ENCODE peak calls at places on chromosomes 1 and 21, in ten cellular contexts. One of them, this sample, is unnamed.
A peak's percentile ranks its signal among the peaks of the same experiment; 100 is the strongest.

GRCh38 chr1:13855554-13855953 is 155.6 kb downstream of the PRDM2 start:
- DNase-seq in DMS79 treated with DMSO at 0.1 percent for 48 hours: no peak
- DNase-seq in cardiac muscle cell: no peak
- DNase-seq in left colon: no peak
- DNase-seq in stimulated activated CD8-positive, alpha-beta memory T cell treated with anti-CD3 and anti-CD28 coated beads, Interleukin-4, amount 100 ng/mL, for 24 hours: no peak
- DNase-seq in stimulated activated CD4-positive, alpha-beta T cell treated with anti-CD3 and anti-CD28 coated beads, Interleukin-4, amount 100 ng/mL, for 1 hour: no peak
- DNase-seq in astrocyte: no peak
- DNase-seq in NCI-H2081 treated with DMSO at 0.1 percent for 48 hours: no peak
- DNase-seq in AG10803: no peak
- DNase-seq in NCI-H2029: no peak
- DNase-seq in this sample: no peak

GRCh38 chr1:224175615-224176014 is 7.4 kb upstream of the DEGS1 start:
- DNase-seq in stimulated activated CD4-positive, alpha-beta T cell treated with anti-CD3 and anti-CD28 coated beads, Interleukin-4, amount 100 ng/mL, for 1 hour: no peak
- DNase-seq in NCI-H2029: peak; percentile 38
- DNase-seq in cardiac muscle cell: peak; percentile 17
- DNase-seq in astrocyte: no peak
- DNase-seq in stimulated activated CD8-positive, alpha-beta memory T cell treated with anti-CD3 and anti-CD28 coated beads, Interleukin-4, amount 100 ng/mL, for 24 hours: no peak
- DNase-seq in NCI-H2081 treated with DMSO at 0.1 percent for 48 hours: no peak
- DNase-seq in DMS79 treated with DMSO at 0.1 percent for 48 hours: no peak
- DNase-seq in left colon: peak; percentile 47
- DNase-seq in AG10803: peak; percentile 12
- DNase-seq in this sample: peak; percentile 38

GRCh38 chr1:210373878-210374599 is 45.3 kb downstream of the HHAT start:
- DNase-seq in left colon: peak; percentile 42
- DNase-seq in NCI-H2029: peak; percentile 30
- DNase-seq in NCI-H2081 treated with DMSO at 0.1 percent for 48 hours: peak; percentile 45
- DNase-seq in AG10803: peak; percentile 86
- DNase-seq in stimulated activated CD8-positive, alpha-beta memory T cell treated with anti-CD3 and anti-CD28 coated beads, Interleukin-4, amount 100 ng/mL, for 24 hours: peak; percentile 36
- DNase-seq in cardiac muscle cell: peak; percentile 66
- DNase-seq in DMS79 treated with DMSO at 0.1 percent for 48 hours: no peak
- DNase-seq in astrocyte: peak; percentile 99
- DNase-seq in stimulated activated CD4-positive, alpha-beta T cell treated with anti-CD3 and anti-CD28 coated beads, Interleukin-4, amount 100 ng/mL, for 1 hour: peak; percentile 58
- DNase-seq in this sample: peak; percentile 34

GRCh38 chr1:225879521-225880209 is 2.5 kb downstream of the TMEM63A start:
- DNase-seq in left colon: peak; percentile 81
- DNase-seq in NCI-H2029: peak; percentile 33
- DNase-seq in astrocyte: no peak
- DNase-seq in NCI-H2081 treated with DMSO at 0.1 percent for 48 hours: no peak
- DNase-seq in stimulated activated CD8-positive, alpha-beta memory T cell treated with anti-CD3 and anti-CD28 coated beads, Interleukin-4, amount 100 ng/mL, for 24 hours: no peak
- DNase-seq in stimulated activated CD4-positive, alpha-beta T cell treated with anti-CD3 and anti-CD28 coated beads, Interleukin-4, amount 100 ng/mL, for 1 hour: no peak
- DNase-seq in AG10803: no peak
- DNase-seq in cardiac muscle cell: no peak
- DNase-seq in DMS79 treated with DMSO at 0.1 percent for 48 hours: no peak
- DNase-seq in this sample: peak; percentile 46

GRCh38 chr1:234899041-234899787 is 229.4 kb downstream of the TOMM20 start:
- DNase-seq in NCI-H2081 treated with DMSO at 0.1 percent for 48 hours: peak; percentile 13
- DNase-seq in cardiac muscle cell: no peak
- DNase-seq in AG10803: peak; percentile 60
- DNase-seq in NCI-H2029: peak; percentile 86
- DNase-seq in DMS79 treated with DMSO at 0.1 percent for 48 hours: peak; percentile 65
- DNase-seq in astrocyte: peak; percentile 53
- DNase-seq in stimulated activated CD4-positive, alpha-beta T cell treated with anti-CD3 and anti-CD28 coated beads, Interleukin-4, amount 100 ng/mL, for 1 hour: no peak
- DNase-seq in stimulated activated CD8-positive, alpha-beta memory T cell treated with anti-CD3 and anti-CD28 coated beads, Interleukin-4, amount 100 ng/mL, for 24 hours: no peak
- DNase-seq in left colon: no peak
- DNase-seq in this sample: no peak

GRCh38 chr21:17903029-17903806 is 84.1 kb upstream of the C21orf91 start:
- DNase-seq in stimulated activated CD4-positive, alpha-beta T cell treated with anti-CD3 and anti-CD28 coated beads, Interleukin-4, amount 100 ng/mL, for 1 hour: no peak
- DNase-seq in astrocyte: peak; percentile 12
- DNase-seq in stimulated activated CD8-positive, alpha-beta memory T cell treated with anti-CD3 and anti-CD28 coated beads, Interleukin-4, amount 100 ng/mL, for 24 hours: no peak
- DNase-seq in AG10803: peak; percentile 45
- DNase-seq in cardiac muscle cell: peak; percentile 17
- DNase-seq in NCI-H2081 treated with DMSO at 0.1 percent for 48 hours: no peak
- DNase-seq in DMS79 treated with DMSO at 0.1 percent for 48 hours: peak; percentile 60
- DNase-seq in NCI-H2029: peak; percentile 10
- DNase-seq in left colon: no peak
- DNase-seq in this sample: no peak

GRCh38 chr1:225449261-225449660 is 21.4 kb upstream of the LBR start:
- DNase-seq in AG10803: no peak
- DNase-seq in NCI-H2029: no peak
- DNase-seq in cardiac muscle cell: no peak
- DNase-seq in stimulated activated CD4-positive, alpha-beta T cell treated with anti-CD3 and anti-CD28 coated beads, Interleukin-4, amount 100 ng/mL, for 1 hour: no peak
- DNase-seq in DMS79 treated with DMSO at 0.1 percent for 48 hours: no peak
- DNase-seq in stimulated activated CD8-positive, alpha-beta memory T cell treated with anti-CD3 and anti-CD28 coated beads, Interleukin-4, amount 100 ng/mL, for 24 hours: no peak
- DNase-seq in left colon: peak; percentile 88
- DNase-seq in astrocyte: no peak
- DNase-seq in NCI-H2081 treated with DMSO at 0.1 percent for 48 hours: no peak
- DNase-seq in this sample: no peak

GRCh38 chr1:200893411-200893901 is 1.2 kb upstream of the INAVA start:
- DNase-seq in stimulated activated CD4-positive, alpha-beta T cell treated with anti-CD3 and anti-CD28 coated beads, Interleukin-4, amount 100 ng/mL, for 1 hour: no peak
- DNase-seq in cardiac muscle cell: no peak
- DNase-seq in stimulated activated CD8-positive, alpha-beta memory T cell treated with anti-CD3 and anti-CD28 coated beads, Interleukin-4, amount 100 ng/mL, for 24 hours: no peak
- DNase-seq in NCI-H2029: no peak
- DNase-seq in AG10803: no peak
- DNase-seq in DMS79 treated with DMSO at 0.1 percent for 48 hours: no peak
- DNase-seq in left colon: peak; percentile 62
- DNase-seq in astrocyte: no peak
- DNase-seq in NCI-H2081 treated with DMSO at 0.1 percent for 48 hours: no peak
- DNase-seq in this sample: no peak

GRCh38 chr1:67250051-67250653 is 57.5 kb upstream of the IL12RB2 start:
- DNase-seq in stimulated activated CD8-positive, alpha-beta memory T cell treated with anti-CD3 and anti-CD28 coated beads, Interleukin-4, amount 100 ng/mL, for 24 hours: no peak
- DNase-seq in NCI-H2029: no peak
- DNase-seq in DMS79 treated with DMSO at 0.1 percent for 48 hours: no peak
- DNase-seq in NCI-H2081 treated with DMSO at 0.1 percent for 48 hours: no peak
- DNase-seq in cardiac muscle cell: no peak
- DNase-seq in AG10803: no peak
- DNase-seq in left colon: no peak
- DNase-seq in astrocyte: no peak
- DNase-seq in stimulated activated CD4-positive, alpha-beta T cell treated with anti-CD3 and anti-CD28 coated beads, Interleukin-4, amount 100 ng/mL, for 1 hour: no peak
- DNase-seq in this sample: no peak

GRCh38 chr1:216502528-216503162 is 79.4 kb upstream of the USH2A start:
- DNase-seq in NCI-H2029: no peak
- DNase-seq in cardiac muscle cell: peak; percentile 79
- DNase-seq in astrocyte: no peak
- DNase-seq in DMS79 treated with DMSO at 0.1 percent for 48 hours: no peak
- DNase-seq in stimulated activated CD4-positive, alpha-beta T cell treated with anti-CD3 and anti-CD28 coated beads, Interleukin-4, amount 100 ng/mL, for 1 hour: no peak
- DNase-seq in left colon: no peak
- DNase-seq in NCI-H2081 treated with DMSO at 0.1 percent for 48 hours: no peak
- DNase-seq in AG10803: no peak
- DNase-seq in stimulated activated CD8-positive, alpha-beta memory T cell treated with anti-CD3 and anti-CD28 coated beads, Interleukin-4, amount 100 ng/mL, for 24 hours: no peak
- DNase-seq in this sample: no peak

GRCh38 chr1:218558411-218558810 is 213.3 kb downstream of the TGFB2 start:
- DNase-seq in stimulated activated CD8-positive, alpha-beta memory T cell treated with anti-CD3 and anti-CD28 coated beads, Interleukin-4, amount 100 ng/mL, for 24 hours: no peak
- DNase-seq in stimulated activated CD4-positive, alpha-beta T cell treated with anti-CD3 and anti-CD28 coated beads, Interleukin-4, amount 100 ng/mL, for 1 hour: no peak
- DNase-seq in cardiac muscle cell: no peak
- DNase-seq in NCI-H2029: no peak
- DNase-seq in left colon: no peak
- DNase-seq in DMS79 treated with DMSO at 0.1 percent for 48 hours: peak; percentile 81
- DNase-seq in NCI-H2081 treated with DMSO at 0.1 percent for 48 hours: no peak
- DNase-seq in astrocyte: no peak
- DNase-seq in AG10803: no peak
- DNase-seq in this sample: no peak

GRCh38 chr1:202304370-202304769 is 37.4 kb downstream of the UBE2T start:
- DNase-seq in stimulated activated CD4-positive, alpha-beta T cell treated with anti-CD3 and anti-CD28 coated beads, Interleukin-4, amount 100 ng/mL, for 1 hour: no peak
- DNase-seq in DMS79 treated with DMSO at 0.1 percent for 48 hours: peak; percentile 40
- DNase-seq in stimulated activated CD8-positive, alpha-beta memory T cell treated with anti-CD3 and anti-CD28 coated beads, Interleukin-4, amount 100 ng/mL, for 24 hours: no peak
- DNase-seq in NCI-H2029: no peak
- DNase-seq in AG10803: no peak
- DNase-seq in cardiac muscle cell: no peak
- DNase-seq in astrocyte: no peak
- DNase-seq in left colon: no peak
- DNase-seq in NCI-H2081 treated with DMSO at 0.1 percent for 48 hours: no peak
- DNase-seq in this sample: no peak

GRCh38 chr1:230086152-230086551 is 19.1 kb downstream of the GALNT2 start:
- DNase-seq in stimulated activated CD8-positive, alpha-beta memory T cell treated with anti-CD3 and anti-CD28 coated beads, Interleukin-4, amount 100 ng/mL, for 24 hours: no peak
- DNase-seq in stimulated activated CD4-positive, alpha-beta T cell treated with anti-CD3 and anti-CD28 coated beads, Interleukin-4, amount 100 ng/mL, for 1 hour: no peak
- DNase-seq in astrocyte: peak; percentile 41
- DNase-seq in NCI-H2081 treated with DMSO at 0.1 percent for 48 hours: no peak
- DNase-seq in DMS79 treated with DMSO at 0.1 percent for 48 hours: no peak
- DNase-seq in NCI-H2029: no peak
- DNase-seq in AG10803: no peak
- DNase-seq in left colon: no peak
- DNase-seq in cardiac muscle cell: no peak
- DNase-seq in this sample: no peak

GRCh38 chr1:227449051-227449450 is 114.3 kb upstream of the ZNF678 start:
- DNase-seq in stimulated activated CD4-positive, alpha-beta T cell treated with anti-CD3 and anti-CD28 coated beads, Interleukin-4, amount 100 ng/mL, for 1 hour: no peak
- DNase-seq in astrocyte: no peak
- DNase-seq in NCI-H2029: no peak
- DNase-seq in stimulated activated CD8-positive, alpha-beta memory T cell treated with anti-CD3 and anti-CD28 coated beads, Interleukin-4, amount 100 ng/mL, for 24 hours: peak; percentile 5
- DNase-seq in DMS79 treated with DMSO at 0.1 percent for 48 hours: no peak
- DNase-seq in cardiac muscle cell: peak; percentile 59
- DNase-seq in left colon: no peak
- DNase-seq in NCI-H2081 treated with DMSO at 0.1 percent for 48 hours: no peak
- DNase-seq in AG10803: peak; percentile 34
- DNase-seq in this sample: peak; percentile 19

GRCh38 chr1:64001038-64001437 is 202.4 kb upstream of the UBE2U start:
- DNase-seq in astrocyte: peak; percentile 15
- DNase-seq in stimulated activated CD8-positive, alpha-beta memory T cell treated with anti-CD3 and anti-CD28 coated beads, Interleukin-4, amount 100 ng/mL, for 24 hours: no peak
- DNase-seq in stimulated activated CD4-positive, alpha-beta T cell treated with anti-CD3 and anti-CD28 coated beads, Interleukin-4, amount 100 ng/mL, for 1 hour: no peak
- DNase-seq in NCI-H2029: no peak
- DNase-seq in left colon: no peak
- DNase-seq in AG10803: no peak
- DNase-seq in NCI-H2081 treated with DMSO at 0.1 percent for 48 hours: no peak
- DNase-seq in DMS79 treated with DMSO at 0.1 percent for 48 hours: no peak
- DNase-seq in cardiac muscle cell: no peak
- DNase-seq in this sample: no peak

GRCh38 chr1:228291906-228292608 is 84.2 kb downstream of the OBSCN start:
- DNase-seq in left colon: no peak
- DNase-seq in cardiac muscle cell: no peak
- DNase-seq in NCI-H2029: no peak
- DNase-seq in astrocyte: no peak
- DNase-seq in stimulated activated CD8-positive, alpha-beta memory T cell treated with anti-CD3 and anti-CD28 coated beads, Interleukin-4, amount 100 ng/mL, for 24 hours: no peak
- DNase-seq in NCI-H2081 treated with DMSO at 0.1 percent for 48 hours: no peak
- DNase-seq in DMS79 treated with DMSO at 0.1 percent for 48 hours: no peak
- DNase-seq in AG10803: peak; percentile 6
- DNase-seq in stimulated activated CD4-positive, alpha-beta T cell treated with anti-CD3 and anti-CD28 coated beads, Interleukin-4, amount 100 ng/mL, for 1 hour: no peak
- DNase-seq in this sample: no peak

GRCh38 chr1:209516771-209517471 is 66.6 kb upstream of the CAMK1G start:
- DNase-seq in NCI-H2029: no peak
- DNase-seq in NCI-H2081 treated with DMSO at 0.1 percent for 48 hours: no peak
- DNase-seq in cardiac muscle cell: no peak
- DNase-seq in astrocyte: no peak
- DNase-seq in left colon: no peak
- DNase-seq in DMS79 treated with DMSO at 0.1 percent for 48 hours: no peak
- DNase-seq in AG10803: no peak
- DNase-seq in stimulated activated CD8-positive, alpha-beta memory T cell treated with anti-CD3 and anti-CD28 coated beads, Interleukin-4, amount 100 ng/mL, for 24 hours: no peak
- DNase-seq in stimulated activated CD4-positive, alpha-beta T cell treated with anti-CD3 and anti-CD28 coated beads, Interleukin-4, amount 100 ng/mL, for 1 hour: no peak
- DNase-seq in this sample: no peak

GRCh38 chr1:25246600-25247023 is 642 bp downstream of the RSRP1 start:
- DNase-seq in AG10803: no peak
- DNase-seq in DMS79 treated with DMSO at 0.1 percent for 48 hours: no peak
- DNase-seq in stimulated activated CD4-positive, alpha-beta T cell treated with anti-CD3 and anti-CD28 coated beads, Interleukin-4, amount 100 ng/mL, for 1 hour: peak; percentile 32
- DNase-seq in left colon: no peak
- DNase-seq in astrocyte: no peak
- DNase-seq in NCI-H2081 treated with DMSO at 0.1 percent for 48 hours: no peak
- DNase-seq in cardiac muscle cell: peak; percentile 34
- DNase-seq in stimulated activated CD8-positive, alpha-beta memory T cell treated with anti-CD3 and anti-CD28 coated beads, Interleukin-4, amount 100 ng/mL, for 24 hours: no peak
- DNase-seq in NCI-H2029: no peak
- DNase-seq in this sample: no peak

GRCh38 chr1:39737546-39738169 is 1.0 kb upstream of the PPIE start:
- DNase-seq in stimulated activated CD8-positive, alpha-beta memory T cell treated with anti-CD3 and anti-CD28 coated beads, Interleukin-4, amount 100 ng/mL, for 24 hours: no peak
- DNase-seq in left colon: no peak
- DNase-seq in DMS79 treated with DMSO at 0.1 percent for 48 hours: no peak
- DNase-seq in NCI-H2029: peak; percentile 100
- DNase-seq in NCI-H2081 treated with DMSO at 0.1 percent for 48 hours: no peak
- DNase-seq in stimulated activated CD4-positive, alpha-beta T cell treated with anti-CD3 and anti-CD28 coated beads, Interleukin-4, amount 100 ng/mL, for 1 hour: no peak
- DNase-seq in astrocyte: peak; percentile 36
- DNase-seq in cardiac muscle cell: no peak
- DNase-seq in AG10803: peak; percentile 24
- DNase-seq in this sample: no peak

GRCh38 chr1:178344513-178345077 is 152.2 kb downstream of the CLEC20A start:
- DNase-seq in astrocyte: peak; percentile 91
- DNase-seq in stimulated activated CD8-positive, alpha-beta memory T cell treated with anti-CD3 and anti-CD28 coated beads, Interleukin-4, amount 100 ng/mL, for 24 hours: no peak
- DNase-seq in NCI-H2029: no peak
- DNase-seq in NCI-H2081 treated with DMSO at 0.1 percent for 48 hours: no peak
- DNase-seq in stimulated activated CD4-positive, alpha-beta T cell treated with anti-CD3 and anti-CD28 coated beads, Interleukin-4, amount 100 ng/mL, for 1 hour: no peak
- DNase-seq in cardiac muscle cell: peak; percentile 69
- DNase-seq in AG10803: peak; percentile 94
- DNase-seq in left colon: no peak
- DNase-seq in DMS79 treated with DMSO at 0.1 percent for 48 hours: no peak
- DNase-seq in this sample: peak; percentile 52

GRCh38 chr1:151534662-151535278 is 5.3 kb upstream of the TUFT1 start:
- DNase-seq in astrocyte: peak; percentile 33
- DNase-seq in NCI-H2029: no peak
- DNase-seq in AG10803: peak; percentile 71
- DNase-seq in left colon: peak; percentile 65
- DNase-seq in NCI-H2081 treated with DMSO at 0.1 percent for 48 hours: no peak
- DNase-seq in stimulated activated CD8-positive, alpha-beta memory T cell treated with anti-CD3 and anti-CD28 coated beads, Interleukin-4, amount 100 ng/mL, for 24 hours: peak; percentile 66
- DNase-seq in cardiac muscle cell: peak; percentile 77
- DNase-seq in DMS79 treated with DMSO at 0.1 percent for 48 hours: peak; percentile 24
- DNase-seq in stimulated activated CD4-positive, alpha-beta T cell treated with anti-CD3 and anti-CD28 coated beads, Interleukin-4, amount 100 ng/mL, for 1 hour: peak; percentile 79
- DNase-seq in this sample: peak; percentile 78

GRCh38 chr1:224959121-224959520 is 29.6 kb downstream of the DNAH14 start:
- DNase-seq in left colon: no peak
- DNase-seq in AG10803: no peak
- DNase-seq in stimulated activated CD8-positive, alpha-beta memory T cell treated with anti-CD3 and anti-CD28 coated beads, Interleukin-4, amount 100 ng/mL, for 24 hours: no peak
- DNase-seq in NCI-H2081 treated with DMSO at 0.1 percent for 48 hours: no peak
- DNase-seq in cardiac muscle cell: no peak
- DNase-seq in NCI-H2029: no peak
- DNase-seq in astrocyte: no peak
- DNase-seq in stimulated activated CD4-positive, alpha-beta T cell treated with anti-CD3 and anti-CD28 coated beads, Interleukin-4, amount 100 ng/mL, for 1 hour: no peak
- DNase-seq in DMS79 treated with DMSO at 0.1 percent for 48 hours: no peak
- DNase-seq in this sample: no peak

GRCh38 chr1:11887666-11888007 is 28.9 kb upstream of the NPPB start:
- DNase-seq in stimulated activated CD8-positive, alpha-beta memory T cell treated with anti-CD3 and anti-CD28 coated beads, Interleukin-4, amount 100 ng/mL, for 24 hours: no peak
- DNase-seq in stimulated activated CD4-positive, alpha-beta T cell treated with anti-CD3 and anti-CD28 coated beads, Interleukin-4, amount 100 ng/mL, for 1 hour: no peak
- DNase-seq in AG10803: no peak
- DNase-seq in left colon: no peak
- DNase-seq in cardiac muscle cell: no peak
- DNase-seq in NCI-H2081 treated with DMSO at 0.1 percent for 48 hours: no peak
- DNase-seq in astrocyte: no peak
- DNase-seq in DMS79 treated with DMSO at 0.1 percent for 48 hours: no peak
- DNase-seq in NCI-H2029: no peak
- DNase-seq in this sample: no peak

GRCh38 chr1:149849246-149849946 is 50.0 kb upstream of the BOLA1 start:
- DNase-seq in NCI-H2029: no peak
- DNase-seq in cardiac muscle cell: peak; percentile 0
- DNase-seq in astrocyte: no peak
- DNase-seq in left colon: no peak
- DNase-seq in stimulated activated CD4-positive, alpha-beta T cell treated with anti-CD3 and anti-CD28 coated beads, Interleukin-4, amount 100 ng/mL, for 1 hour: no peak
- DNase-seq in DMS79 treated with DMSO at 0.1 percent for 48 hours: no peak
- DNase-seq in NCI-H2081 treated with DMSO at 0.1 percent for 48 hours: no peak
- DNase-seq in stimulated activated CD8-positive, alpha-beta memory T cell treated with anti-CD3 and anti-CD28 coated beads, Interleukin-4, amount 100 ng/mL, for 24 hours: no peak
- DNase-seq in AG10803: peak; percentile 1
- DNase-seq in this sample: peak; percentile 1

GRCh38 chr1:16163882-16164820 is 8.3 kb upstream of the EPHA2 start:
- DNase-seq in stimulated activated CD4-positive, alpha-beta T cell treated with anti-CD3 and anti-CD28 coated beads, Interleukin-4, amount 100 ng/mL, for 1 hour: no peak
- DNase-seq in astrocyte: peak; percentile 98
- DNase-seq in DMS79 treated with DMSO at 0.1 percent for 48 hours: no peak
- DNase-seq in cardiac muscle cell: no peak
- DNase-seq in NCI-H2081 treated with DMSO at 0.1 percent for 48 hours: peak; percentile 50
- DNase-seq in stimulated activated CD8-positive, alpha-beta memory T cell treated with anti-CD3 and anti-CD28 coated beads, Interleukin-4, amount 100 ng/mL, for 24 hours: no peak
- DNase-seq in AG10803: peak; percentile 87
- DNase-seq in NCI-H2029: peak; percentile 59
- DNase-seq in left colon: no peak
- DNase-seq in this sample: no peak

GRCh38 chr1:245512181-245512888 is 357.6 kb downstream of the KIF26B start:
- DNase-seq in NCI-H2029: peak; percentile 22
- DNase-seq in NCI-H2081 treated with DMSO at 0.1 percent for 48 hours: peak; percentile 14
- DNase-seq in stimulated activated CD4-positive, alpha-beta T cell treated with anti-CD3 and anti-CD28 coated beads, Interleukin-4, amount 100 ng/mL, for 1 hour: no peak
- DNase-seq in left colon: no peak
- DNase-seq in stimulated activated CD8-positive, alpha-beta memory T cell treated with anti-CD3 and anti-CD28 coated beads, Interleukin-4, amount 100 ng/mL, for 24 hours: no peak
- DNase-seq in astrocyte: no peak
- DNase-seq in AG10803: peak; percentile 21
- DNase-seq in DMS79 treated with DMSO at 0.1 percent for 48 hours: peak; percentile 49
- DNase-seq in cardiac muscle cell: no peak
- DNase-seq in this sample: no peak

GRCh38 chr1:230215049-230215448 is 148.0 kb downstream of the GALNT2 start:
- DNase-seq in NCI-H2081 treated with DMSO at 0.1 percent for 48 hours: no peak
- DNase-seq in AG10803: peak; percentile 43
- DNase-seq in cardiac muscle cell: peak; percentile 49
- DNase-seq in stimulated activated CD8-positive, alpha-beta memory T cell treated with anti-CD3 and anti-CD28 coated beads, Interleukin-4, amount 100 ng/mL, for 24 hours: no peak
- DNase-seq in NCI-H2029: peak; percentile 86
- DNase-seq in stimulated activated CD4-positive, alpha-beta T cell treated with anti-CD3 and anti-CD28 coated beads, Interleukin-4, amount 100 ng/mL, for 1 hour: no peak
- DNase-seq in DMS79 treated with DMSO at 0.1 percent for 48 hours: no peak
- DNase-seq in left colon: peak; percentile 55
- DNase-seq in astrocyte: peak; percentile 39
- DNase-seq in this sample: no peak

GRCh38 chr1:230823421-230823820 is 44.9 kb downstream of the C1orf198 start:
- DNase-seq in cardiac muscle cell: no peak
- DNase-seq in astrocyte: no peak
- DNase-seq in left colon: no peak
- DNase-seq in NCI-H2081 treated with DMSO at 0.1 percent for 48 hours: no peak
- DNase-seq in AG10803: peak; percentile 84
- DNase-seq in stimulated activated CD8-positive, alpha-beta memory T cell treated with anti-CD3 and anti-CD28 coated beads, Interleukin-4, amount 100 ng/mL, for 24 hours: no peak
- DNase-seq in stimulated activated CD4-positive, alpha-beta T cell treated with anti-CD3 and anti-CD28 coated beads, Interleukin-4, amount 100 ng/mL, for 1 hour: no peak
- DNase-seq in DMS79 treated with DMSO at 0.1 percent for 48 hours: no peak
- DNase-seq in NCI-H2029: no peak
- DNase-seq in this sample: no peak

This sample was measured in HL-60.